ENCODE peak calls at places on chromosomes 13 and 19, in nine cellular contexts. F is suprapubic skin, R is transverse colon, G is A549, O is stomach, V is ovary, C is sigmoid colon, T is HepG2, I is H1. H is an unnamed sample.

GRCh38 chr19:43438291-43439162 is 23.8 kb downstream of the TEX101 start:
- DNase-seq in F (peak), R (peak), G (peak), O (peak), V (peak), C (peak), T (no peak), I (no peak), H (no peak)

GRCh38 chr13:86846501-86846900 is 824.7 kb upstream of the SLITRK5 start:
- DNase-seq in F (no peak), R (no peak), G (no peak), O (no peak), V (no peak), C (no peak), T (no peak), I (no peak), H (no peak)

GRCh38 chr13:80586356-80586755 is 245.4 kb upstream of the SPRY2 start:
- DNase-seq in F (no peak), R (no peak), G (no peak), O (no peak), V (no peak), C (no peak), T (no peak), I (no peak), H (no peak)

GRCh38 chr13:95784161-95784880 is 107.4 kb downstream of the DNAJC3 start:
- DNase-seq in F (no peak), R (no peak), G (peak), O (no peak), V (no peak), C (no peak), T (peak), I (no peak), H (no peak)

GRCh38 chr13:106481919-106482318 is 53.5 kb downstream of the EFNB2 start:
- DNase-seq in F (no peak), R (no peak), G (no peak), O (no peak), V (no peak), C (no peak), T (no peak), I (no peak), H (no peak)

GRCh38 chr13:37495046-37495445 is 103.5 kb downstream of the POSTN start:
- DNase-seq in F (no peak), R (no peak), G (no peak), O (no peak), V (no peak), C (no peak), T (no peak), I (no peak), H (no peak)

GRCh38 chr19:35327642-35328041 is 1.3 kb upstream of the CD22 start:
- DNase-seq in F (no peak), R (no peak), G (peak), O (no peak), V (no peak), C (no peak), T (peak), I (no peak), H (no peak)

GRCh38 chr19:42480335-42481095 is 37.8 kb upstream of the CXCL17 start:
- DNase-seq in F (no peak), R (no peak), G (peak), O (peak), V (no peak), C (no peak), T (peak), I (no peak), H (no peak)

GRCh38 chr13:106528711-106529414 is 6.6 kb downstream of the EFNB2 start:
- DNase-seq in F (no peak), R (no peak), G (no peak), O (no peak), V (no peak), C (no peak), T (no peak), I (no peak), H (no peak)

GRCh38 chr13:28283600-28283999 is 145.3 kb downstream of the PAN3 start:
- DNase-seq in F (no peak), R (no peak), G (no peak), O (no peak), V (no peak), C (no peak), T (no peak), I (no peak), H (no peak)

GRCh38 chr13:113651511-113652403 is 6.2 kb downstream of the ATP4B start:
- DNase-seq in F (peak), R (peak), G (no peak), O (peak), V (peak), C (peak), T (no peak), I (no peak), H (no peak)

DNA sequence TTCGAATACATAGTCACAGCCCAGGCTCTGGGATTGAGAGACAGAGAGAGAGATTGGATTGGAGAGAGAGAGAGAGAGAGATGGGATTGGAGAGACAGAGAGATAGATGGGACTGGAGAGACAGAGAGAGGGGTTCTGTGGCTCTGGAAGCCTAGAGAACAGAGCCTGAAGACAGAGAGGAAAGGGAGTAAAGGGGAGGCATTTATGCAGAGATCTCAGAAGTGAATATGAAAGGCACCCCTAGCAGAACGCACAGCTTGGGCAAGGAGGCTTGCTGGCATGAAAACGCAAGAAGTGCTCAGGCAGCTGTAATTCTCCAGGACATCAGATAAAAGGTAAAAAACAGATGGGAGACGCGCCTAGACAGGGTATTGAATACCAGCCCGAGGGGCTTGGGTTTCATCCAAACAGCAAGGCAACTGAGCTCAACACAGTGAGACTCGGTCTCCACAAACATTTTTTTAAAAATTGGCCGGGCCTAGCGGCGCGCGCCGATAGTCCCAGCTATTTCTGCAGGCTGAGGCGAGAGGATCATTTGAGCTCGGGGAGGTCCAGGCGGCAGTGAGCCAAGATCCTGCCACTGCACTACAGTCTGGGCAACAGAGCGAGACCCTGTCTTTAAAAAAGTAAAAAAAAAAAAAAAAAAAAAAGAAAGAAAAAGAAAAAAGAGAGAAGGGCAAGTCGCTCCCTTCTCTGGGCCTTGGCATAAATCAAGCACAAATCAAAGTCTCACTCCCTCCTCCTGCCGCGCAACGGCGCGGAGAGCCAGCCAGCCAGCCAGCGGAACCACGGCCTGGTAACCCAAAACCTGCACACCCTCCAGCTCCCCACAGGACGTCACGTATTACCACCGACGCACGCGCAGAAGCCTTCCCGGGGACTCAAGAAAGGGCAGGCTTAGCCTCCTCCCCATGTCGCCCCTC is 769 bp upstream of the PPP2R1A start:
- DNase-seq in F (peak), R (no peak), G (peak), O (no peak), V (no peak), C (peak), T (no peak), I (peak), H (no peak)
- TF ChIP-seq CTCF in F (no peak), R (no peak), G (no peak), O (no peak), V (no peak), C (no peak), T (peak), I (no peak), H (no peak)

DNA sequence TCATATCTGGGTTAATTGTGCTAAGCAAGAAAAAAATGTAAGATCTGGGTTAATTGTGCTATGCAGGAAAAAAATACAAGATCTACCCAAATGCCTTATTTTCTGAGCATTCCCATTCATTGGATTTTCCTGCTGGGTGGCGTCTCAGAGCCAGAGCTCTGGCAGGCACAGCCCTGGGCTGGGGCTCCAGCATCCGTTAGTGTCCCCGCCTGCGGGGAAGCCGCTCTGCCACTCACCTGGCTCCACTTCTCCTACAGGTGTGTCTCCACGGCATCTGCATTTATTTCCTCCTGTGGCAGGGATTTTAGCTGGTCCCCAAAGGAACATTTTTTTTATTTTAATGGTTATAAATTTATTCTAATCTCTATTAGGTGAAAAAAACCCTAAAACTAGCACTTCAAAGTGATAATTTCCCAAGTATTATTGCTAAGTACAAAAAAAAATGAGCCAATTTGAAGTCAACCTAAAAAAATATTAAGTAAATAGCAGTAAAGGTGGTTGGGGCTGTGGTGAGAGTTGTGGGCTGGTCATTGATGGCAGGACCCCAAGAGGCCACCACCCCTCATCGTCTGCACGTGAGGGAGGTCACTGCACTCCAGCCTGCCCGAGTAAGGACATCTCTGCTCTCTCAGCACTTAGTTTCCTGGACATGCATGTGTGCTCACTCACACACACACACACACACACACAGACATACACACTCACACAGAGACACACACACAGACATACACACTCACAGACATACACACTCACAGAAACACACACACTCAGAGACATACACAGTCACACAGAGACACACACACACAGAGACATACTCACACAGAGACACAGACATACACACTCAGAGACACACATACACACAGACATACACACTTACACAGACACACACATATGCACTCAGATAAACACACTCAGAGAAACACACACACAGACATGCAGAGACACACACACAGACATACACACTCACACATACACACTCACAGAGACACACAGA is 127.4 kb upstream of the SOX1 start:
- DNase-seq in F (peak), R (no peak), G (no peak), O (peak), V (no peak), C (no peak), T (no peak), I (no peak), H (no peak)
- TF ChIP-seq EP300 in F (no peak), R (no peak), G (no peak), O (no peak), V (no peak), C (no peak), T (no peak), I (no peak), H (no peak)

GRCh38 chr19:11152318-11153062 is 3.1 kb downstream of the SPC24 start:
- DNase-seq in F (no peak), R (peak), G (peak), O (peak), V (no peak), C (peak), T (no peak), I (no peak), H (peak)

GRCh38 chr19:11154683-11155047 is 917 bp downstream of the SPC24 start:
- DNase-seq in F (no peak), R (no peak), G (no peak), O (no peak), V (no peak), C (no peak), T (no peak), I (no peak), H (no peak)

GRCh38 chr19:11148001-11148400 is 7.6 kb downstream of the SPC24 start:
- DNase-seq in F (no peak), R (no peak), G (no peak), O (no peak), V (no peak), C (no peak), T (no peak), I (no peak), H (no peak)

GRCh38 chr19:11155373-11156120 is at the start of gene SPC24:
- DNase-seq in F (peak), R (peak), G (peak), O (peak), V (peak), C (peak), T (peak), I (peak), H (peak)

GRCh38 chr19:11151181-11151580 is 4.4 kb downstream of the SPC24 start:
- DNase-seq in F (no peak), R (no peak), G (no peak), O (no peak), V (no peak), C (no peak), T (no peak), I (no peak), H (no peak)
- TF ChIP-seq POLR2A in F (no peak), R (no peak), G (no peak), O (no peak), V (no peak), C (no peak), T (no peak), I (no peak), H (no peak)

GRCh38 chr13:40992678-40993077 is 26.4 kb downstream of the ELF1 start:
- DNase-seq in F (no peak), R (no peak), G (no peak), O (no peak), V (no peak), C (no peak), T (no peak), I (no peak), H (no peak)
- TF ChIP-seq CTCF in F (no peak), R (no peak), G (no peak), O (no peak), V (no peak), C (no peak), T (peak), I (no peak), H (no peak)

DNA sequence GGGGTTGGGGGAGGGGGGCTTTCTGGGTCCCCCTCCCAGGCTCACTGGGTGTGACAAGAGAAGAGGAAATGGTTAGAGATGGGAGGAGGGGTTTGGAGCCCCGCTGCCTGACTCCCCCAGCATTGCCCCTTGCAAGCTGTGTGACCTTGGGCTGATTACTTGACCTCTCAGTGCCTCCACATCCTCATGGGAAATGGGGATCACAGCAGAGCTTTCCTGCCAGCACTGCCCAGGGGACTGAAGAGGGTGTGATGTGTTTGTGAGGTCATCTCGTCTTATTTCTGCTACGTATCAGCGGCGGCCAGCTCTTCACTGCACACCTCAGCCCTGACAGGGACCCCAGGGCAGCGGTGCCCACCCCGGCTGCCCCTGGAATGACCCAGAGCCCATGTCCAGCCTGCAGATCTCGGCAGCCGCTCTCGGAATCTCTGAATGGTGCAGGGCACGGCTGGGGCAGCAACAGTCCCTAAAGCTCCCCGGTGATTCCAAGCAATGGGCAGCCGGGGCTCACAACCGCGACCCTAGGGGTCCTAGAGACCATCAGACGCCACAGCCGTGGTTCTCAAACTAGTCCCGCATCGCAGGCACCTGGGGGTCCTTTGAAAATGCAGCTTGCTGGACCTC is 8.4 kb downstream of the PNMA8B start:
- DNase-seq in F (no peak), R (no peak), G (no peak), O (no peak), V (no peak), C (no peak), T (no peak), I (no peak), H (no peak)
- TF ChIP-seq EP300 in F (no peak), R (no peak), G (no peak), O (no peak), V (no peak), C (no peak), T (no peak), I (no peak), H (no peak)

GRCh38 chr19:2600914-2601870 is 101.3 kb downstream of the GNG7 start:
- DNase-seq in F (no peak), R (no peak), G (no peak), O (no peak), V (no peak), C (no peak), T (no peak), I (no peak), H (no peak)

GRCh38 chr19:2607712-2608601 is 94.5 kb downstream of the GNG7 start:
- DNase-seq in F (no peak), R (peak), G (no peak), O (no peak), V (no peak), C (peak), T (no peak), I (no peak), H (no peak)

GRCh38 chr19:2603320-2603719 is 99.2 kb downstream of the GNG7 start:
- DNase-seq in F (peak), R (no peak), G (no peak), O (no peak), V (peak), C (peak), T (no peak), I (no peak), H (peak)

GRCh38 chr19:2604747-2605329 is 97.7 kb downstream of the GNG7 start:
- DNase-seq in F (peak), R (no peak), G (no peak), O (no peak), V (no peak), C (no peak), T (no peak), I (no peak), H (no peak)

GRCh38 chr19:2602391-2603181 is 99.9 kb downstream of the GNG7 start:
- DNase-seq in F (peak), R (peak), G (no peak), O (peak), V (peak), C (peak), T (no peak), I (no peak), H (peak)
- TF ChIP-seq POLR2A in F (no peak), R (no peak), G (no peak), O (no peak), V (peak), C (no peak), T (no peak), I (peak), H (no peak)

GRCh38 chr13:99987180-99988047 is 5.8 kb downstream of the ZIC2 start:
- DNase-seq in F (no peak), R (no peak), G (no peak), O (no peak), V (no peak), C (no peak), T (no peak), I (no peak), H (no peak)

GRCh38 chr13:99989376-99990044 is 7.9 kb downstream of the ZIC2 start:
- DNase-seq in F (no peak), R (no peak), G (no peak), O (no peak), V (no peak), C (no peak), T (no peak), I (no peak), H (no peak)

GRCh38 chr13:99990045-99990977 is 8.7 kb downstream of the ZIC2 start:
- DNase-seq in F (peak), R (no peak), G (no peak), O (no peak), V (no peak), C (no peak), T (no peak), I (no peak), H (no peak)

GRCh38 chr13:99986751-99987150 is 5.2 kb downstream of the ZIC2 start:
- DNase-seq in F (no peak), R (no peak), G (no peak), O (no peak), V (no peak), C (no peak), T (no peak), I (no peak), H (no peak)

DNA sequence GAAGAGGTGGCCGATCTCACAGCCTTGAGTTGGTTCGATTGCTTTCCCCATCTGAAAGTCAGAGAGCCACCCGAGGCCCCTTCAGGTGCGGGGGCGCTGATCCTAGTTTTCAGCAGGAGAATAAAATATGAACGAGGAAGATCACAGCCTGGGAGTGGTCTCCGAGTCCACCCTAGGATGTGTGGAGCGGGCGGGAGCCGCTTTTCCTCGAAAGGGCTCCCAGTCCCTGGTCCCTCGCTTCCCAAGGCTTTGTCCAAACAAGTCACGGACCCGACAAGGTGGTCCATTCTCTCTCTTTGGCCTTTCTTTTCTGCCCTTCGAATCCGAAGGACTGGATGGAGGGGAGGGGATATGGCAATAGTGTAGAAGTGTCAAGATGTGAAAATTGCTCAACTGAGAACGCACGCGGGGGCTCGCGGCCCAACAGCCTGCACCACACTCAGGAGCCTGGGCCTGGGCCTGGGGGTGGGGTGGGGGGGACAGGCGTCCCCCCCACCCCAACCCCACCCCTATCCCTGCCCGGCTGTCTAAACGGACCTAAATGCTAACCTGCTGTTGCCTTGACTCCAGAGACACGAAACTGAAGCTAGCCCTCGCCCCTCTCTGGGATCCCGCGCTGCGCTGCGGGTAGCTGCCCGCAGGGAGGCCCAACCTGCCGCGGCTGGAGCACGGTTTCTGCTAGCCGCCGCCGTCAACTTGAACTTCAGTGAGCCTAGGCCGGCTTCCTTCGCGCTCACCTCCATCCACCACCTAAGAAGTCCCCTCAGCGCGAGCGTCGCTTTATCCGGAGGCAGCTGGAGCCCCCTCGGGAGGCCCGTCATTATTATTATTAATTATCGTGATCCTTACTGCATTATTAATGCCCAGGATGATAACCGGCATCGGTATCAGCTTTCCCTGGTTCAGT is 7.1 kb downstream of the ZIC2 start:
- DNase-seq in F (no peak), R (no peak), G (no peak), O (no peak), V (no peak), C (no peak), T (no peak), I (no peak), H (no peak)
- TF ChIP-seq CTCF in F (no peak), R (no peak), G (no peak), O (no peak), V (no peak), C (no peak), T (no peak), I (no peak), H (no peak)

H was measured in tibial nerve.